ENCODE peak calls at places on chromosomes 1 and 21, in nine cellular contexts. J is aorta; U is pancreas; L is neural progenitor cell; M is CD4-positive, alpha-beta T cell; P is GM23248; X is suprapubic skin; S is cardiac muscle cell; H is CD8-positive, alpha-beta T cell. K is an unnamed sample.

GRCh38 chr21:45537111-45537745 is 5.0 kb downstream of the SLC19A1 start:
- DNase-seq in J (peak), U (peak), L (no peak), M (no peak), P (no peak), X (peak), S (no peak), H (no peak), K (no peak)

GRCh38 chr1:193019442-193020026 is 39.6 kb downstream of the UCHL5 start:
- DNase-seq in J (no peak), U (no peak), L (peak), M (no peak), P (peak), X (no peak), S (peak), H (no peak), K (no peak)

GRCh38 chr1:14294860-14295259 is 303.6 kb upstream of the KAZN start:
- DNase-seq in J (no peak), U (no peak), L (no peak), M (no peak), P (no peak), X (no peak), S (no peak), H (no peak), K (no peak)

GRCh38 chr1:206011057-206011456 is 7.9 kb upstream of the RAB7B start:
- DNase-seq in J (no peak), U (no peak), L (no peak), M (no peak), P (no peak), X (no peak), S (no peak), H (no peak), K (no peak)

GRCh38 chr21:26297856-26298255 is 127.3 kb upstream of the APP start:
- DNase-seq in J (no peak), U (no peak), L (no peak), M (no peak), P (peak), X (no peak), S (no peak), H (no peak), K (no peak)

GRCh38 chr1:206472454-206472853 is 2.2 kb downstream of the IKBKE start:
- DNase-seq in J (peak), U (no peak), L (peak), M (no peak), P (peak), X (no peak), S (peak), H (peak), K (no peak)

GRCh38 chr1:229537894-229538293 is 20.6 kb downstream of the ABCB10 start:
- DNase-seq in J (no peak), U (no peak), L (no peak), M (no peak), P (no peak), X (no peak), S (peak), H (no peak), K (no peak)

GRCh38 chr1:78577257-78578100 is 42.8 kb upstream of the IFI44L start:
- DNase-seq in J (no peak), U (no peak), L (no peak), M (no peak), P (peak), X (no peak), S (peak), H (no peak), K (no peak)

GRCh38 chr1:165367375-165367993 is 11.0 kb upstream of the LMX1A start:
- DNase-seq in J (peak), U (peak), L (peak), M (peak), P (peak), X (peak), S (peak), H (peak), K (peak)

GRCh38 chr1:169001353-169001752 is 105.1 kb upstream of the ATP1B1 start:
- DNase-seq in J (no peak), U (no peak), L (no peak), M (no peak), P (no peak), X (no peak), S (no peak), H (no peak), K (peak)

GRCh38 chr1:65687435-65688214 is 105.1 kb upstream of the PDE4B start:
- DNase-seq in J (peak), U (peak), L (peak), M (peak), P (peak), X (peak), S (peak), H (peak), K (peak)

GRCh38 chr21:41751621-41752020 is 15.2 kb downstream of the RIPK4 start:
- DNase-seq in J (peak), U (no peak), L (no peak), M (no peak), P (no peak), X (no peak), S (no peak), H (no peak), K (no peak)

GRCh38 chr1:166999090-166999489 is 10.0 kb downstream of the MAEL start:
- DNase-seq in J (no peak), U (no peak), L (no peak), M (no peak), P (no peak), X (no peak), S (peak), H (no peak), K (no peak)

GRCh38 chr1:65207317-65207716 is 59.3 kb downstream of the AK4 start:
- DNase-seq in J (no peak), U (no peak), L (no peak), M (no peak), P (no peak), X (no peak), S (no peak), H (no peak), K (no peak)

GRCh38 chr21:34530264-34530663 is 18.3 kb upstream of the KCNE1 start:
- DNase-seq in J (no peak), U (no peak), L (no peak), M (no peak), P (peak), X (no peak), S (peak), H (no peak), K (no peak)

GRCh38 chr1:78095618-78096416 is 50.1 kb downstream of the GIPC2 start:
- DNase-seq in J (no peak), U (no peak), L (no peak), M (no peak), P (peak), X (no peak), S (peak), H (no peak), K (no peak)

GRCh38 chr21:29697555-29698193 is 242.1 kb downstream of the GRIK1 start:
- DNase-seq in J (no peak), U (no peak), L (no peak), M (no peak), P (peak), X (no peak), S (no peak), H (no peak), K (no peak)

GRCh38 chr1:1255627-1256026 is 9.1 kb upstream of the C1QTNF12 start:
- DNase-seq in J (no peak), U (no peak), L (no peak), M (no peak), P (no peak), X (no peak), S (no peak), H (no peak), K (no peak)
- H3K27ac ChIP-seq in J (no peak), U (no peak), L (no peak), M (no peak), P (no peak), X (no peak), S (no peak), H (no peak), K (no peak)

DNA sequence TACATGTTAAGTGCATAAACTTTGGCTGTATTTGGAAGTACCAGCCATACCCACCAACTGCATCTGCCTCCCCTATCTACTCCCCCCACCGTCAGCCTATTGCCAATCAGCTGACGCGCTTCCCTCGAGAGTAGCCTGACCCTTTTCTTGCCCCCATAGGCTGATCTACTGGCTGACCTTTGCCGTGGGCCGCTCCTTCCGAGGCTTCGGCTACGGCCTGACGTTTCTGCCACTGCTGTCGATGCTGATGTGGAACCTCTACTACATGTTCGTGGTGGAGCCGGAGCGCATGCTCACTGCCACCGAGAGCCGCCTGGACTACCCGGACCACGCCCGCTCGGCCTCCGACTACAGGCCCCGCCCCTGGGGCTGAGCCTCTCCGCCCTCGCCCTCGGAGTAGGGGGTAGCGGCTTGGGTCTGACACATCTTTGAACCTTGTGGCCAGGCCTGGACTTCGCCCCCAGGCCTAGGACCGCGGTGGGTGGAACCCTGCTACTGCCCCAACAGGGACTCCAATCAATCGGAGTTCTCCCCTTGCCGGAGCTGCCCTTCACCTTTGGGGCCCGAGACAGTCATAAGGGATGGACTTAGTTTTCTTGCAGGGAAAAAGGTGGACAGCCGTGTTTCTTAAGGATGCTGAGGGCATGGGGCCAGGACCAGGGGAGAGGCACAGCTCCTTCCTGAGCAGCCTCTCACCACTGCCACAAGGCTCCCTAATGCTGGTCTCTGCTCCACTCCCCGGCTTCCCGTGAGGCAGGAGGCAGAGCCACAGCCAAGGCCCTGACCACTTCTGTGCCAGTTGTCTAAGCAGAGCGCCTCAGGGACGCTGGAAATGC is 4.0 kb downstream of the GLMP start:
- DNase-seq in J (peak), U (peak), L (peak), M (no peak), P (peak), X (peak), S (peak), H (peak), K (peak)
- H3K27ac ChIP-seq in J (peak), U (peak), L (no peak), M (no peak), P (peak), X (peak), S (peak), H (no peak), K (peak)

DNA sequence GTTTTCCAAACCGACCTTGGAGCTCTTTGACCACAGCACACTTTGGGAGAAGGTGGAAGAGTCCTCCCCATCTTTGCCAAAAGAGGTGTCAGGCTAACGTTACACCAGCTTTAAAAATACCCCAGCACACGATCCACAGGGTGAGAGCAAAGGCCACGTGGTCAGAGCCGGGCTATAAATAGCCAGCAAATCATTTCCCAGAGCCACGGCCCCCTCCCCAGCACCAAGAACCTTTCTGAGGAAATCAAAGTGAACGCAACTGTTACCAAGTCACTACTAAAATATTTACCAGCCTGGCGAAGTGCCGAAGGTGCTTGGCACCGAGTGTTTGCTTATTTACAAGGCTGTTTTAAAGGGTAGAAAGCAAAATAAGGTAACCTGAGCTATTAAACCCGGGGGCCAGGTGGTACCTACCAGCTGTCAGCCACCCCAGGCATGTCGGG is 72.4 kb downstream of the CASZ1 start:
- DNase-seq in J (no peak), U (peak), L (no peak), M (no peak), P (peak), X (no peak), S (peak), H (no peak), K (no peak)
- H3K27ac ChIP-seq in J (peak), U (peak), L (no peak), M (no peak), P (no peak), X (peak), S (peak), H (no peak), K (no peak)

GRCh38 chr1:9848022-9848421 is 24.3 kb upstream of the CLSTN1 start:
- DNase-seq in J (no peak), U (no peak), L (no peak), M (no peak), P (no peak), X (no peak), S (no peak), H (no peak), K (no peak)
- H3K27ac ChIP-seq in J (no peak), U (no peak), L (no peak), M (no peak), P (no peak), X (no peak), S (no peak), H (no peak), K (no peak)

K was measured in caudate nucleus.